ENCODE peak calls at places on chromosome 10, in ten cellular contexts. One of them, this sample, is unnamed.

GRCh38 chr10:49550563-49550962 is 11.6 kb upstream of the ERCC6 start:
- DNase-seq in stomach: no peak
- DNase-seq in stimulated activated CD8-positive, alpha-beta memory T cell treated with anti-CD3 and anti-CD28 coated beads, Interleukin-7, amount 100 ng/mL, for 4 hours: no peak
- DNase-seq in stimulated activated naive CD8-positive, alpha-beta T cell treated with anti-CD3 and anti-CD28 coated beads, Interleukin-15, Interleukin-2, amounts not matched to agents 100 U/mL and 50 U/mL, for 24 hours: no peak
- DNase-seq in COR-L47: no peak
- DNase-seq in fibroblast of pulmonary artery: peak; percentile 77
- DNase-seq in renal cortical epithelial cell: peak; percentile 40
- DNase-seq in stimulated activated CD4-positive, alpha-beta T cell treated with anti-CD3 and anti-CD28 coated beads, Interleukin-4, amount 100 ng/mL, for 1 hour: no peak
- DNase-seq in psoas muscle: no peak
- DNase-seq in naive B cell: no peak
- DNase-seq in this sample: no peak

GRCh38 chr10:102994551-102995295 is 76.6 kb downstream of the CNNM2 start:
- DNase-seq in renal cortical epithelial cell: no peak
- DNase-seq in psoas muscle: no peak
- DNase-seq in naive B cell: no peak
- DNase-seq in stomach: no peak
- DNase-seq in stimulated activated naive CD8-positive, alpha-beta T cell treated with anti-CD3 and anti-CD28 coated beads, Interleukin-15, Interleukin-2, amounts not matched to agents 100 U/mL and 50 U/mL, for 24 hours: no peak
- DNase-seq in fibroblast of pulmonary artery: no peak
- DNase-seq in COR-L47: no peak
- DNase-seq in stimulated activated CD4-positive, alpha-beta T cell treated with anti-CD3 and anti-CD28 coated beads, Interleukin-4, amount 100 ng/mL, for 1 hour: no peak
- DNase-seq in stimulated activated CD8-positive, alpha-beta memory T cell treated with anti-CD3 and anti-CD28 coated beads, Interleukin-7, amount 100 ng/mL, for 4 hours: no peak
- DNase-seq in this sample: peak; percentile 23

GRCh38 chr10:94194256-94194655 is 168.5 kb downstream of the NOC3L start:
- DNase-seq in psoas muscle: no peak
- DNase-seq in stimulated activated naive CD8-positive, alpha-beta T cell treated with anti-CD3 and anti-CD28 coated beads, Interleukin-15, Interleukin-2, amounts not matched to agents 100 U/mL and 50 U/mL, for 24 hours: no peak
- DNase-seq in fibroblast of pulmonary artery: peak; percentile 42
- DNase-seq in renal cortical epithelial cell: peak; percentile 74
- DNase-seq in naive B cell: no peak
- DNase-seq in stimulated activated CD4-positive, alpha-beta T cell treated with anti-CD3 and anti-CD28 coated beads, Interleukin-4, amount 100 ng/mL, for 1 hour: no peak
- DNase-seq in stimulated activated CD8-positive, alpha-beta memory T cell treated with anti-CD3 and anti-CD28 coated beads, Interleukin-7, amount 100 ng/mL, for 4 hours: no peak
- DNase-seq in COR-L47: no peak
- DNase-seq in stomach: no peak
- DNase-seq in this sample: no peak

GRCh38 chr10:97553575-97554100 is 18.9 kb upstream of the ANKRD2 start:
- DNase-seq in stomach: peak; percentile 68
- DNase-seq in COR-L47: no peak
- DNase-seq in naive B cell: peak; percentile 39
- DNase-seq in renal cortical epithelial cell: peak; percentile 61
- DNase-seq in psoas muscle: peak; percentile 72
- DNase-seq in stimulated activated CD8-positive, alpha-beta memory T cell treated with anti-CD3 and anti-CD28 coated beads, Interleukin-7, amount 100 ng/mL, for 4 hours: peak; percentile 40
- DNase-seq in fibroblast of pulmonary artery: peak; percentile 75
- DNase-seq in stimulated activated CD4-positive, alpha-beta T cell treated with anti-CD3 and anti-CD28 coated beads, Interleukin-4, amount 100 ng/mL, for 1 hour: peak; percentile 68
- DNase-seq in stimulated activated naive CD8-positive, alpha-beta T cell treated with anti-CD3 and anti-CD28 coated beads, Interleukin-15, Interleukin-2, amounts not matched to agents 100 U/mL and 50 U/mL, for 24 hours: peak; percentile 71
- DNase-seq in this sample: peak; percentile 44

GRCh38 chr10:24643679-24644209 is 79.9 kb downstream of the ARHGAP21 start:
- DNase-seq in stimulated activated CD8-positive, alpha-beta memory T cell treated with anti-CD3 and anti-CD28 coated beads, Interleukin-7, amount 100 ng/mL, for 4 hours: no peak
- DNase-seq in stimulated activated CD4-positive, alpha-beta T cell treated with anti-CD3 and anti-CD28 coated beads, Interleukin-4, amount 100 ng/mL, for 1 hour: no peak
- DNase-seq in COR-L47: no peak
- DNase-seq in stomach: no peak
- DNase-seq in fibroblast of pulmonary artery: no peak
- DNase-seq in stimulated activated naive CD8-positive, alpha-beta T cell treated with anti-CD3 and anti-CD28 coated beads, Interleukin-15, Interleukin-2, amounts not matched to agents 100 U/mL and 50 U/mL, for 24 hours: no peak
- DNase-seq in renal cortical epithelial cell: no peak
- DNase-seq in naive B cell: no peak
- DNase-seq in psoas muscle: no peak
- DNase-seq in this sample: no peak

GRCh38 chr10:5198386-5198785 is 1.7 kb downstream of the AKR1C4 start:
- DNase-seq in stimulated activated naive CD8-positive, alpha-beta T cell treated with anti-CD3 and anti-CD28 coated beads, Interleukin-15, Interleukin-2, amounts not matched to agents 100 U/mL and 50 U/mL, for 24 hours: no peak
- DNase-seq in stomach: no peak
- DNase-seq in naive B cell: no peak
- DNase-seq in fibroblast of pulmonary artery: peak; percentile 26
- DNase-seq in stimulated activated CD8-positive, alpha-beta memory T cell treated with anti-CD3 and anti-CD28 coated beads, Interleukin-7, amount 100 ng/mL, for 4 hours: no peak
- DNase-seq in stimulated activated CD4-positive, alpha-beta T cell treated with anti-CD3 and anti-CD28 coated beads, Interleukin-4, amount 100 ng/mL, for 1 hour: no peak
- DNase-seq in COR-L47: no peak
- DNase-seq in psoas muscle: no peak
- DNase-seq in renal cortical epithelial cell: no peak
- DNase-seq in this sample: no peak

GRCh38 chr10:102678842-102679289 is 34.6 kb downstream of the TRIM8 start:
- DNase-seq in stomach: peak; percentile 78
- DNase-seq in COR-L47: peak; percentile 53
- DNase-seq in stimulated activated CD8-positive, alpha-beta memory T cell treated with anti-CD3 and anti-CD28 coated beads, Interleukin-7, amount 100 ng/mL, for 4 hours: peak; percentile 11
- DNase-seq in stimulated activated naive CD8-positive, alpha-beta T cell treated with anti-CD3 and anti-CD28 coated beads, Interleukin-15, Interleukin-2, amounts not matched to agents 100 U/mL and 50 U/mL, for 24 hours: peak; percentile 62
- DNase-seq in stimulated activated CD4-positive, alpha-beta T cell treated with anti-CD3 and anti-CD28 coated beads, Interleukin-4, amount 100 ng/mL, for 1 hour: no peak
- DNase-seq in renal cortical epithelial cell: peak; percentile 64
- DNase-seq in psoas muscle: peak; percentile 66
- DNase-seq in naive B cell: no peak
- DNase-seq in fibroblast of pulmonary artery: peak; percentile 67
- DNase-seq in this sample: peak; percentile 65

GRCh38 chr10:112783653-112784426 is 166.2 kb upstream of the TCF7L2 start:
- DNase-seq in naive B cell: no peak
- DNase-seq in stimulated activated CD8-positive, alpha-beta memory T cell treated with anti-CD3 and anti-CD28 coated beads, Interleukin-7, amount 100 ng/mL, for 4 hours: no peak
- DNase-seq in fibroblast of pulmonary artery: no peak
- DNase-seq in COR-L47: no peak
- DNase-seq in stomach: no peak
- DNase-seq in psoas muscle: no peak
- DNase-seq in renal cortical epithelial cell: peak; percentile 12
- DNase-seq in stimulated activated naive CD8-positive, alpha-beta T cell treated with anti-CD3 and anti-CD28 coated beads, Interleukin-15, Interleukin-2, amounts not matched to agents 100 U/mL and 50 U/mL, for 24 hours: no peak
- DNase-seq in stimulated activated CD4-positive, alpha-beta T cell treated with anti-CD3 and anti-CD28 coated beads, Interleukin-4, amount 100 ng/mL, for 1 hour: no peak
- DNase-seq in this sample: peak; percentile 4

GRCh38 chr10:113020838-113021237 is 70.8 kb downstream of the TCF7L2 start:
- DNase-seq in psoas muscle: peak; percentile 48
- DNase-seq in naive B cell: no peak
- DNase-seq in fibroblast of pulmonary artery: peak; percentile 44
- DNase-seq in stimulated activated naive CD8-positive, alpha-beta T cell treated with anti-CD3 and anti-CD28 coated beads, Interleukin-15, Interleukin-2, amounts not matched to agents 100 U/mL and 50 U/mL, for 24 hours: no peak
- DNase-seq in stimulated activated CD8-positive, alpha-beta memory T cell treated with anti-CD3 and anti-CD28 coated beads, Interleukin-7, amount 100 ng/mL, for 4 hours: no peak
- DNase-seq in stimulated activated CD4-positive, alpha-beta T cell treated with anti-CD3 and anti-CD28 coated beads, Interleukin-4, amount 100 ng/mL, for 1 hour: no peak
- DNase-seq in stomach: no peak
- DNase-seq in renal cortical epithelial cell: peak; percentile 43
- DNase-seq in COR-L47: no peak
- DNase-seq in this sample: peak; percentile 85

GRCh38 chr10:129958118-129958685 is 5.9 kb downstream of the EBF3 start:
- DNase-seq in stomach: no peak
- DNase-seq in stimulated activated naive CD8-positive, alpha-beta T cell treated with anti-CD3 and anti-CD28 coated beads, Interleukin-15, Interleukin-2, amounts not matched to agents 100 U/mL and 50 U/mL, for 24 hours: no peak
- DNase-seq in COR-L47: no peak
- DNase-seq in fibroblast of pulmonary artery: peak; percentile 66
- DNase-seq in naive B cell: no peak
- DNase-seq in stimulated activated CD8-positive, alpha-beta memory T cell treated with anti-CD3 and anti-CD28 coated beads, Interleukin-7, amount 100 ng/mL, for 4 hours: no peak
- DNase-seq in renal cortical epithelial cell: no peak
- DNase-seq in stimulated activated CD4-positive, alpha-beta T cell treated with anti-CD3 and anti-CD28 coated beads, Interleukin-4, amount 100 ng/mL, for 1 hour: no peak
- DNase-seq in psoas muscle: no peak
- DNase-seq in this sample: peak; percentile 52

GRCh38 chr10:23525406-23525805 is 86.5 kb downstream of the OTUD1 start:
- DNase-seq in stimulated activated CD8-positive, alpha-beta memory T cell treated with anti-CD3 and anti-CD28 coated beads, Interleukin-7, amount 100 ng/mL, for 4 hours: no peak
- DNase-seq in stimulated activated naive CD8-positive, alpha-beta T cell treated with anti-CD3 and anti-CD28 coated beads, Interleukin-15, Interleukin-2, amounts not matched to agents 100 U/mL and 50 U/mL, for 24 hours: no peak
- DNase-seq in stimulated activated CD4-positive, alpha-beta T cell treated with anti-CD3 and anti-CD28 coated beads, Interleukin-4, amount 100 ng/mL, for 1 hour: no peak
- DNase-seq in fibroblast of pulmonary artery: peak; percentile 50
- DNase-seq in naive B cell: peak; percentile 29
- DNase-seq in COR-L47: no peak
- DNase-seq in renal cortical epithelial cell: peak; percentile 69
- DNase-seq in stomach: no peak
- DNase-seq in psoas muscle: no peak
- DNase-seq in this sample: no peak

GRCh38 chr10:37754538-37755323 is 102.7 kb downstream of the ZNF248 start:
- DNase-seq in naive B cell: no peak
- DNase-seq in stomach: peak; percentile 36
- DNase-seq in stimulated activated CD4-positive, alpha-beta T cell treated with anti-CD3 and anti-CD28 coated beads, Interleukin-4, amount 100 ng/mL, for 1 hour: no peak
- DNase-seq in stimulated activated CD8-positive, alpha-beta memory T cell treated with anti-CD3 and anti-CD28 coated beads, Interleukin-7, amount 100 ng/mL, for 4 hours: no peak
- DNase-seq in renal cortical epithelial cell: no peak
- DNase-seq in stimulated activated naive CD8-positive, alpha-beta T cell treated with anti-CD3 and anti-CD28 coated beads, Interleukin-15, Interleukin-2, amounts not matched to agents 100 U/mL and 50 U/mL, for 24 hours: no peak
- DNase-seq in fibroblast of pulmonary artery: no peak
- DNase-seq in psoas muscle: no peak
- DNase-seq in COR-L47: no peak
- DNase-seq in this sample: no peak

This sample was measured in NCI-H345.